ENCODE peak calls at places on chromosomes 6 and 20, in five cellular contexts. K is lower leg skin, I is A549, O is ovary, H is transverse colon. F is an unnamed sample.

GRCh38 chr6:143823463-143824006 is 19.6 kb upstream of the LTV1 start:
- DNase-seq in K (no peak), O (no peak), H (no peak), I (no peak), F (no peak)

GRCh38 chr6:22636450-22636849 is 67.1 kb downstream of the HDGFL1 start:
- DNase-seq in K (no peak), H (no peak), I (no peak), O (no peak), F (no peak)

GRCh38 chr6:17289491-17290106 is 8.4 kb downstream of the RBM24 start:
- DNase-seq in K (no peak), H (peak; percentile 35), O (no peak), I (no peak), F (no peak)

GRCh38 chr20:60749804-60750602 is 502.1 kb upstream of the CDH4 start:
- DNase-seq in O (no peak), I (no peak), K (no peak), H (no peak), F (no peak)

GRCh38 chr20:58237318-58238182 is 9.1 kb upstream of the ANKRD60 start:
- DNase-seq in H (no peak), O (no peak), K (no peak), I (no peak), F (peak; percentile 54)

GRCh38 chr6:5054427-5054873 is 30.7 kb upstream of the PPP1R3G start:
- DNase-seq in K (no peak), H (no peak), I (no peak), O (no peak), F (no peak)

GRCh38 chr6:422423-423061 is 31.0 kb downstream of the IRF4 start:
- DNase-seq in O (no peak), I (peak; percentile 96), K (no peak), H (no peak), F (peak; percentile 99)

GRCh38 chr6:106199998-106200397 is 113.9 kb downstream of the PRDM1 start:
- DNase-seq in K (no peak), H (no peak), I (no peak), O (no peak), F (no peak)

GRCh38 chr20:54340206-54340605 is 132.3 kb downstream of the PFDN4 start:
- DNase-seq in K (no peak), H (no peak), O (no peak), I (no peak), F (no peak)

GRCh38 chr6:109001554-109001953 is 93.1 kb downstream of the SESN1 start:
- DNase-seq in H (no peak), K (no peak), O (no peak), I (no peak), F (no peak)

GRCh38 chr6:133774356-133774755 is 114.6 kb upstream of the TCF21 start:
- DNase-seq in I (no peak), O (no peak), K (no peak), H (no peak), F (peak; percentile 8)

GRCh38 chr6:14135865-14136539 is 18.4 kb downstream of the CD83 start:
- DNase-seq in O (no peak), K (no peak), H (no peak), I (no peak), F (no peak)

GRCh38 chr6:137036566-137037300 is 8.0 kb downstream of the IL20RA start:
- DNase-seq in O (no peak), I (no peak), K (no peak), H (peak; percentile 58), F (no peak)

GRCh38 chr6:31727034-31727716 is 1.9 kb downstream of the DDAH2 start:
- DNase-seq in H (peak; percentile 51), O (no peak), I (no peak), K (no peak), F (no peak)
- TF ChIP-seq POLR2A in H (peak; percentile 11), O (no peak), I (no peak), K (no peak), F (no peak)

DNA sequence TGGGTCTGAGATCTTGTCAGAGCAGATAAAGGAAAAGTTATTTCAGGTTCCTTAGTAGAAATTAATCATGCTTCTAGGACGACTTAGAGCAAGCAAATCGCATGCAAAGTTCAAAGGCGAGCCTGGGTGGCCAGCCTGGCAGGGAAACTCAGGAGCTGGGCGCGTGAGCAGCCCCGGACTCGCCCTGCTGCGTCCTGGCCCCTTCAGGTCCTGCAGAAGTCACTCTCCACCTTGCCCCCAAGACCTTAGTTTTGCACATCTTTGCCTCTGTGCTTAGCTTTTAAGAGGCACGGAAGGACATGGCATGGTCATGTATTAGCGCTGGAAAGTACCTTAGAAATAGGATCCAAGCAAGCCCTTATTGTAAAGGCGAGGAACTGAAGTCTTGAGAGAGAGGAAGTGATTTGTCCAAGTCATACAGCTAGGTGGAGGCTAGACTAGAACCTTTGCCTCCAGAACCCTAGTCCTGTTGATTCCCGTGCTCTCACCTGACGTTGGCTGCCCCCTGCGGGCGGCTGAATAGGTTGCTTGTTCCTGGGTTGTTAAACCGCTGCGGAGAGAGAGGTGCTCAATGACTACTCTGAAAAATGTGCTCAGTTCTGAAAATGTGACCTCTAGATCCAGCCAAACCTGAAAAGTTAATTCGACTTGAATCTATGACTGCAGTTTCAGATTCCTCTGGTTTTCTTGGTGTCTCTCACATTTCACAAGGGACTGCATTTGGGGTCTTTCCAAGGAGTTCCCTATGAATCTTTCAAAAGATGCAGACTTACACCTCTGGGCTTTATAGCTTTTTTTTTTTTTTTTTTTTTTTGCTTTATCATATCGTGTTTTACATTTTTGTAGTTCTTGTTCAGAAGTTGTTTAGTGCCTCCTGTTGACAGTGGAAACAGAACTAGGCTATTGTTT is 2.7 kb downstream of the MYB start:
- DNase-seq in O (no peak), K (no peak), H (peak; percentile 84), I (peak; percentile 37), F (no peak)
- TF ChIP-seq POLR2A in O (no peak), K (no peak), H (no peak), I (no peak), F (no peak)

DNA sequence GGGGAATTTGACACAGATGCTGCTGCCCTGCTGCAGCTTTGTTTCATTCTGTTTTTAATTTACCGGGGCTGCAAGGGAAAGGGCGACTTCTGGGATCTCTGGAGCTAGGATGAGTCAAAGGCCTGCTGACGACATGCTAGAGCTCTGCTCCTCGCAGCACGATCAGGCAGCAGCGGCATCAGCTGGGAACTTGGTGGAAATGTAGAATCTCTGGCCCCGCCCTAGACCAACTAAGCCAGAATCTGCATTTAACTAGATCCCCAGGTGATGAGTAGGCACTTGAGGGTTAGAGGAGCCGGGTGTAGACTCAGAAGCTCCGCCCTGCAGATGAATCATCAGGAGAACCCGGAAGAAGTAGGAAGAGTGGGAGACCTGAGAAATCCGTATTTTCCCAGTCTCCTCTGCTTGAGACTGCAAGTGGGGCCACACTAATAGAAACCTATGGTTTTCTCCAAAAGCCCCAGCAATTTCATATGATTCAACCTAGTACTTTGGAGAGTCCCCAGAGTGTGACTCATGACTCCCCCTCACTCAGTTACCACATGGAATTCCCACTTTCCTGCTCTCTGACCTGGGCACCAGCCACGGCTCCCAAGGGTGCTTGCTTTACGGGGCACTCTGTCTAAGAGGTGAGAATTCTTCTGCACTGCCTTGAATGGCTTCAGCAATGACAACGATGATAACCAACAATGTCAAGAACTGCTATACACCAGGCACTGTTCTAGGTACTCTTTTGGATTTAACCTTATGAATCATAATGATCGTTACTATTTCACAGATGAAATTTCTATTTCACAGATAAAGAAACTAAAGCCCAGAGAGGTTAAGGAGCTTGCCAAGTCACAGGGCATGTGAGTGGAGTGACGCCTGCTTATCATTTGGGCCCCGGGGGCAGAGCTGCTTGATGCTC is 18.1 kb downstream of the TUBB2B start:
- DNase-seq in O (no peak), H (no peak), I (peak; percentile 84), K (peak; percentile 92), F (peak; percentile 79)
- TF ChIP-seq POLR2A in O (no peak), H (no peak), I (no peak), K (no peak), F (peak; percentile 14)

GRCh38 chr20:21111416-21111815 is 5.3 kb upstream of the LINC00237 start:
- DNase-seq in I (no peak), K (no peak), O (no peak), H (no peak), F (no peak)

GRCh38 chr20:21118138-21118537 is 7.7 kb upstream of the KIZ start:
- DNase-seq in H (no peak), K (no peak), I (no peak), O (no peak), F (no peak)

GRCh38 chr20:21113697-21114096 is 7.5 kb upstream of the LINC00237 start:
- DNase-seq in O (no peak), H (no peak), K (no peak), I (no peak), F (no peak)

GRCh38 chr20:21117521-21117920 is 8.4 kb upstream of the KIZ start:
- DNase-seq in I (no peak), K (no peak), H (no peak), O (no peak), F (no peak)

GRCh38 chr20:21114584-21114983 is 8.4 kb upstream of the LINC00237 start:
- DNase-seq in I (no peak), O (no peak), H (no peak), K (no peak), F (no peak)
- TF ChIP-seq POLR2A in I (no peak), O (no peak), H (no peak), K (no peak), F (no peak)